ENCODE peak calls at places on chromosomes 11 and 22, in six cellular contexts. G is GM10248; E is tibial nerve; M is CD8-positive, alpha-beta memory T cell; D is stimulated activated CD8-positive, alpha-beta memory T cell treated with anti-CD3 and anti-CD28 coated beads, Interleukin-12 subunit alpha, Interleukin-12 subunit beta, amount 100 ng/mL, for 1 hour; S is bronchial epithelial cell. Y is an unnamed sample.
A peak's percentile ranks its signal among the peaks of the same experiment; 100 is the strongest.

GRCh38 chr11:23727821-23728220 is 769.0 kb upstream of the LUZP2 start:
- DNase-seq in E (no peak), D (no peak), M (no peak), G (no peak), S (peak; percentile 88), Y (no peak)

GRCh38 chr11:80980221-80980620 is 1539.4 kb upstream of the TENM4 start:
- DNase-seq in M (no peak), E (no peak), S (peak; percentile 97), D (no peak), G (no peak), Y (no peak)

GRCh38 chr11:68056317-68057285 is 17.8 kb downstream of the TCIRG1 start:
- DNase-seq in E (no peak), D (no peak), M (no peak), G (no peak), S (no peak), Y (no peak)

GRCh38 chr11:46207270-46207669 is 70.2 kb upstream of the CREB3L1 start:
- DNase-seq in S (no peak), M (no peak), G (no peak), E (no peak), D (no peak), Y (no peak)

GRCh38 chr22:50320116-50320515 is 6.7 kb downstream of the DENND6B start:
- DNase-seq in M (no peak), E (no peak), G (peak; percentile 13), S (no peak), D (no peak), Y (no peak)

GRCh38 chr22:20243545-20244249 is 24.4 kb downstream of the RTN4R start:
- DNase-seq in M (peak; percentile 71), S (peak; percentile 56), E (no peak), G (peak; percentile 66), D (no peak), Y (peak; percentile 32)

GRCh38 chr11:14065153-14065552 is 102.6 kb downstream of the SPON1 start:
- DNase-seq in E (no peak), G (no peak), M (no peak), D (no peak), S (no peak), Y (no peak)

GRCh38 chr22:49006207-49007012 is 821.3 kb downstream of the BRD1 start:
- DNase-seq in G (no peak), D (no peak), E (peak; percentile 7), S (no peak), M (no peak), Y (no peak)

GRCh38 chr11:118152552-118153471 is at the start of gene SCN4B:
- DNase-seq in D (no peak), M (no peak), G (peak; percentile 38), S (peak; percentile 50), E (no peak), Y (no peak)

GRCh38 chr11:24575392-24575791 is 78.5 kb downstream of the LUZP2 start:
- DNase-seq in G (no peak), S (peak; percentile 90), M (no peak), E (no peak), D (no peak), Y (no peak)

Y was measured in T-helper 1 cell.